ENCODE peak calls at places on chromosomes 4 and X, in seven cellular contexts. D is fibroblast of lung; L is HepG2; J is stimulated activated CD8-positive, alpha-beta memory T cell treated with anti-CD3 and anti-CD28 coated beads, Interleukin-7, amount 100 ng/mL, for 1 hour; W is RWPE1; E is CMK; V is putamen. H is an unnamed sample.

GRCh38 chr4:30718889-30719252 is 1.3 kb upstream of the PCDH7 start:
- DNase-seq in D (peak), L (no peak), J (no peak), W (peak), E (no peak), V (no peak), H (no peak)

GRCh38 chrX:151488677-151489076 is 74.8 kb upstream of the PASD1 start:
- DNase-seq in D (no peak), L (peak), J (no peak), W (peak), E (no peak), V (no peak), H (no peak)

GRCh38 chrX:21738145-21738949 is 19.6 kb downstream of the SMPX start:
- DNase-seq in D (peak), L (no peak), J (no peak), W (no peak), E (no peak), V (no peak), H (no peak)

GRCh38 chr4:56052966-56053365 is 104.2 kb downstream of the CEP135 start:
- DNase-seq in D (no peak), L (no peak), J (no peak), W (no peak), E (no peak), V (no peak), H (no peak)

GRCh38 chr4:142534994-142535393 is 311.1 kb downstream of the INPP4B start:
- DNase-seq in D (peak), L (no peak), J (no peak), W (peak), E (no peak), V (no peak), H (no peak)

GRCh38 chr4:118351851-118352827 is 664 bp downstream of the PRSS12 start:
- DNase-seq in D (no peak), L (peak), J (no peak), W (peak), E (no peak), V (no peak), H (peak)

GRCh38 chrX:144275403-144275802 is 391.5 kb downstream of the UBE2NL start:
- DNase-seq in D (no peak), L (no peak), J (no peak), W (no peak), E (no peak), V (no peak), H (no peak)

GRCh38 chr4:111602848-111603247 is 542.4 kb upstream of the FAM241A start:
- DNase-seq in D (peak), L (no peak), J (no peak), W (peak), E (no peak), V (no peak), H (no peak)

GRCh38 chrX:11481035-11481434 is 184.7 kb downstream of the ARHGAP6 start:
- DNase-seq in D (peak), L (no peak), J (no peak), W (no peak), E (no peak), V (no peak), H (no peak)

GRCh38 chr4:3318561-3319021 is 25.8 kb downstream of the RGS12 start:
- DNase-seq in D (no peak), L (no peak), J (no peak), W (no peak), E (no peak), V (no peak), H (peak)

H was measured in small intestine.